ENCODE peak calls at places on chromosomes 16 and 17, in seven cellular contexts. X is H9, M is cardiac fibroblast, J is nephron progenitor cell, Y is HL-60, D is transverse colon, R is thoracic aorta. B is an unnamed sample.

GRCh38 chr16:67555795-67556212 is 6.5 kb upstream of the CTCF start:
- DNase-seq in X (no peak), R (no peak), D (no peak), Y (no peak), J (no peak), M (peak; percentile 73), B (no peak)

GRCh38 chr17:35808962-35809854 is at the start of gene TAF15:
- DNase-seq in X (peak; percentile 99), M (peak; percentile 99), Y (peak; percentile 98), J (peak; percentile 95), R (peak; percentile 92), D (peak; percentile 97), B (peak; percentile 96)

GRCh38 chr16:1066584-1067172 is 5.9 kb upstream of the SSTR5 start:
- DNase-seq in Y (no peak), D (no peak), R (no peak), J (no peak), X (no peak), M (no peak), B (no peak)

GRCh38 chr16:6918661-6919060 is 414.0 kb upstream of the RBFOX1 start:
- DNase-seq in D (no peak), R (no peak), M (no peak), J (no peak), Y (no peak), X (no peak), B (no peak)

GRCh38 chr16:47144559-47144877 is 773 bp upstream of the NETO2 start:
- DNase-seq in X (no peak), Y (no peak), R (no peak), J (no peak), M (no peak), D (no peak), B (no peak)

GRCh38 chr16:89409161-89409711 is 81.1 kb downstream of the ANKRD11 start:
- DNase-seq in Y (no peak), M (peak; percentile 52), J (no peak), D (peak; percentile 38), X (no peak), R (no peak), B (no peak)

GRCh38 chr17:80285237-80285920 is 24.7 kb downstream of the RNF213 start:
- DNase-seq in M (no peak), Y (peak; percentile 61), R (no peak), X (no peak), D (no peak), J (no peak), B (no peak)

GRCh38 chr17:34235389-34236028 is 19.6 kb upstream of the CCL2 start:
- DNase-seq in J (no peak), R (no peak), D (peak; percentile 24), X (no peak), M (peak; percentile 59), Y (no peak), B (no peak)

GRCh38 chr17:11144358-11145233 is 96.4 kb upstream of the SHISA6 start:
- DNase-seq in Y (no peak), M (peak; percentile 59), D (peak; percentile 67), J (peak; percentile 45), X (peak; percentile 65), R (no peak), B (peak; percentile 26)

GRCh38 chr17:81237591-81238489 is 1.0 kb downstream of the TEPSIN start:
- DNase-seq in R (no peak), X (no peak), D (no peak), M (no peak), J (no peak), Y (peak; percentile 44), B (no peak)

GRCh38 chr16:78528265-78528664 is 428.8 kb downstream of the WWOX start:
- DNase-seq in R (no peak), J (no peak), M (no peak), Y (no peak), X (no peak), D (no peak), B (no peak)

DNA sequence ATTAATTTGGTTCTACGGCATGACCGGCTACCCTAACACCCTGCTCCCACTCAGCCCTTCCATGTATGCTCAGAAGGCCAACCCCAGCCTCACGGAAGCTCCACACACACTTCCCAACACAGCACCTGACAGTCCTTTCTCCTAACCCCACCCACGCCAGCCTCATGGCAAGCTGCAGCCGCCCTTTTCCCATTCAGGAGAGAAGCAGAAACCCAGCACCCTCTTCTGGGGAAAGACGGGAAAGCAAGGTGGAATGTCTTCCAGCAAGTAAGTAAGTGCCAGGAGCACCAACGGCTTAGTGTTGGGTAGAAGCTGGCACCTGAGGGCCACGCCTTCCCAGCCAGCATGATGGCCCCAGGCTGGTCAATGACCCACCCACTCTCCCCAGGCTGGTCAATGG is 32.1 kb downstream of the ABR start:
- DNase-seq in Y (no peak), X (peak; percentile 92), D (peak; percentile 88), M (peak; percentile 65), J (peak; percentile 59), R (no peak), B (peak; percentile 73)
- TF ChIP-seq CTCF in Y (no peak), X (peak; percentile 72), D (peak; percentile 26), M (peak; percentile 64), J (peak; percentile 36), R (peak; percentile 46), B (peak; percentile 41)

DNA sequence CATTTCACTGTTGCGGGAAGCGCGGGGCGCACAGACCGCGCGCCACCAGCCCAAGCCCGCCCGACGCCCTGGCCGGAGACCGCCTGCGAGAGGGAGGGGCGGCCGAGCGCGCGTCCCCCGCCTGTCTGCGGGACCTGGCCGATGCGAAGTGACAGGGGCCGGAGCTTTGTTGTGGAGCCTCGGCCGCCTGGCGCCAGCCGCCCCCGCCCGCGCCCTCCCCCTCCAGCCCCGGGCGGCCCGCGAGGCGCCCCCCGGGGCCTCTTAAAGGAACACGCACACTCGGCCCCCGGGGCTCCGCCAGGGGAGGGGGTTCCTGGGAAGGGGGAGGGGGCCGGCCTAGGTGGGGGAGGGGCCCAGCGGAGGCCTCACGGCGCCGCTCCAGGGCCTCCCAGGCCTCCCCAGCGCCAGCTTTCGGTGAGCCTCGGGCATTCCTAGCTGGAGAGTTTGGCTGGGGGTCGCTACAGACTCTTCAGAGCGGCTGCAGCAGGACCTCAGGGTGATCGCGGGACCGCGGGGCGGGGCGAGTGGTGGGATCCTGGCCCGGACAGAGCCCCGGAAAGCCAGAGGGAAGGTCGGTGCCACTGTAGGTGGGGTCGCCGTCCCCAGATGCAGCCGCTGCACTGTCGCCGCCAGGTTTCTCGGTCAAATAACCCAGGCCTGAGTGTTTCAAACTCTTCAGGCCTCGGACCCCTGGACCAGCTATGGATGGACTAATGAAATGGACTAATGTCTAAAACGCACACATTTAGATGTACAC is 2.4 kb upstream of the TBX2 start:
- DNase-seq in M (peak; percentile 57), D (no peak), X (peak; percentile 75), J (peak; percentile 73), R (no peak), Y (no peak), B (peak; percentile 67)
- TF ChIP-seq CTCF in M (peak; percentile 19), D (no peak), X (no peak), J (no peak), R (no peak), Y (no peak), B (no peak)

DNA sequence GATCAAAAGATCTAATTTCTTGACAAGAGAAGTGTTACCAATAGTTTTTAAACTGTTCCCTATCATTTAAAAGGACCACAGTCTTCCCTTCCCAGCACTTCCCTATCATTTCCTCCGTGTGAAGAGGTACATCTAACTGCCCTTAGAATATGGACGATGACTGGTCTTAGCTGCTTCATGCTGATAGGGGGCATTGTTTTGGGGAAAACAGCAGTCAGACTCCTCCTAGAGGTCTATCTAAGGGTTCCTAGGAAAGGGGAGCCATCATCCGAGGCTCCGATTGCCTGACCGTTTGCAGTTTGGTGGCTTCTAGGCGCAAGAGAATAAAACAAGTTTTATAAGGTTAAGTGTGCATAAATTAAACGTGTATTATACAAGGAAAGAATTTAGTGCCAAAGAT is 7.1 kb downstream of the FZD2 start:
- DNase-seq in M (no peak), X (no peak), D (no peak), J (no peak), R (no peak), Y (no peak), B (no peak)
- TF ChIP-seq CTCF in M (no peak), X (peak; percentile 35), D (no peak), J (no peak), R (no peak), Y (no peak), B (no peak)

GRCh38 chr17:79269620-79270019 is 195.0 kb downstream of the ENGASE start:
- DNase-seq in D (no peak), X (peak; percentile 57), M (no peak), Y (no peak), R (no peak), J (no peak), B (no peak)

GRCh38 chr17:79273660-79274059 is 199.0 kb downstream of the ENGASE start:
- DNase-seq in J (no peak), Y (no peak), D (no peak), X (no peak), R (no peak), M (no peak), B (no peak)

GRCh38 chr17:79272220-79272619 is 197.6 kb downstream of the ENGASE start:
- DNase-seq in D (no peak), J (no peak), M (no peak), R (no peak), Y (no peak), X (no peak), B (no peak)

GRCh38 chr17:79276824-79277223 is 202.2 kb downstream of the ENGASE start:
- DNase-seq in D (no peak), R (no peak), J (no peak), Y (no peak), M (no peak), X (no peak), B (no peak)

GRCh38 chr17:79272666-79273219 is 198.1 kb downstream of the ENGASE start:
- DNase-seq in D (no peak), Y (no peak), X (no peak), M (peak; percentile 11), J (no peak), R (no peak), B (no peak)
- TF ChIP-seq CTCF in D (no peak), Y (no peak), X (no peak), M (no peak), J (no peak), R (no peak), B (no peak)